ENCODE peak calls at places on chromosomes 2 and 18, in six cellular contexts. K is hepatocyte; I is fibroblast of lung; E is heart right ventricle; P is esophagus squamous epithelium; C is CD8-positive, alpha-beta T cell. L is an unnamed sample.
A peak's percentile ranks its signal among the peaks of the same experiment; 100 is the strongest.

GRCh38 chr2:230868947-230869690 is 4.4 kb downstream of the ITM2C start:
- DNase-seq in I (no peak), K (no peak), P (no peak), E (no peak), C (no peak), L (peak; percentile 5)

GRCh38 chr2:18961991-18962421 is 372.6 kb upstream of the NT5C1B start:
- DNase-seq in K (no peak), I (no peak), P (no peak), C (no peak), E (no peak), L (no peak)

GRCh38 chr18:5543036-5543671 is 643 bp downstream of the EPB41L3 start:
- DNase-seq in E (no peak), P (no peak), C (no peak), K (peak; percentile 52), I (peak; percentile 17), L (no peak)

GRCh38 chr2:233250985-233251305 is 528 bp upstream of the ATG16L1 start:
- DNase-seq in E (no peak), P (no peak), I (no peak), C (no peak), K (no peak), L (no peak)

GRCh38 chr2:75707901-75708300 is 2.8 kb downstream of the GCFC2 start:
- DNase-seq in I (peak; percentile 45), K (no peak), P (no peak), C (no peak), E (no peak), L (no peak)

GRCh38 chr2:130393318-130393910 is 37.6 kb downstream of the PTPN18 start:
- DNase-seq in P (no peak), C (no peak), K (peak; percentile 38), I (peak; percentile 43), E (no peak), L (no peak)

GRCh38 chr2:239937866-239938640 is 87.1 kb downstream of the NDUFA10 start:
- DNase-seq in C (no peak), K (no peak), I (no peak), E (no peak), P (no peak), L (peak; percentile 30)

GRCh38 chr2:36330456-36331395 is 24.9 kb upstream of the CRIM1 start:
- DNase-seq in E (no peak), K (no peak), C (no peak), P (no peak), I (no peak), L (no peak)

GRCh38 chr2:144648837-144649485 is 129.0 kb upstream of the ZEB2 start:
- DNase-seq in I (no peak), K (no peak), C (no peak), E (no peak), P (no peak), L (no peak)

GRCh38 chr2:1769703-1770422 is 25.5 kb upstream of the PXDN start:
- DNase-seq in P (no peak), C (peak; percentile 46), K (peak; percentile 92), I (peak; percentile 42), E (peak; percentile 46), L (peak; percentile 79)

GRCh38 chr18:27964811-27965210 is 212.1 kb downstream of the CDH2 start:
- DNase-seq in C (no peak), P (no peak), E (no peak), I (peak; percentile 64), K (no peak), L (no peak)

GRCh38 chr2:124081154-124081771 is 56.2 kb downstream of the CNTNAP5 start:
- DNase-seq in C (no peak), E (no peak), K (peak; percentile 22), I (peak; percentile 0), P (no peak), L (no peak)

GRCh38 chr2:213451542-213452256 is 167.4 kb downstream of the SPAG16 start:
- DNase-seq in K (peak; percentile 71), C (no peak), E (no peak), P (no peak), I (no peak), L (no peak)

GRCh38 chr18:46458472-46458871 is 198.5 kb downstream of the LOXHD1 start:
- DNase-seq in K (no peak), P (no peak), E (no peak), C (no peak), I (no peak), L (no peak)

GRCh38 chr2:232524771-232525170 is 1.2 kb upstream of the CHRND start:
- DNase-seq in P (no peak), K (no peak), C (no peak), E (no peak), I (no peak), L (no peak)

GRCh38 chr2:56582570-56582969 is 398.8 kb downstream of the CCDC85A start:
- DNase-seq in E (no peak), P (no peak), K (no peak), I (peak; percentile 33), C (no peak), L (no peak)
- H3K9me3 ChIP-seq in E (no peaks in the 10 kb centered on the region), P (no peaks in the 10 kb centered on the region), K (no peaks in the 10 kb centered on the region), I (no peaks in the 10 kb centered on the region), C (no peaks in the 10 kb centered on the region), L (no peaks in the 10 kb centered on the region)

DNA sequence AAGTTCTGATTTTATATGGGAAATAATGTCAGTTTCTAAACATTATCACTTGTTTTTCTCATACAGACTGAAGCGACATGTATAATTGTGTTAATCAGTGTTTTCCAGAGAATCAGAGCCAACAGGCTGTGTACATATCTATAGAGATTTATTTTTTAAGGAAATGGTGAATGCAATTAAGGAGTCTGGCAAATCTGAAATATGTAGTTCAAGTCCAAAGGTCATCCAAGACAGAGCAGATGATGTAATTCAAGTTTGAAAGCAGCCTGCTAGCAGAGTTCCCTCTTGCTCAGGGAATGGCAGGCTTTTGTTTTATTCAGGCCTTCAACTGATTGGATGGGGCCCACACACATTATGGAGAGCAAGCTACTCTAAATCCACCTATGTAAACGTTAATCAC is 282.6 kb downstream of the CBLN2 start:
- DNase-seq in P (no peak), I (no peak), C (no peak), K (peak; percentile 7), E (no peak), L (no peak)
- H3K9me3 ChIP-seq in P (no peaks in the 10 kb centered on the region), I (no peaks in the 10 kb centered on the region), C (no peaks in the 10 kb centered on the region), K (no peaks in the 10 kb centered on the region), E (no peaks in the 10 kb centered on the region), L (no peaks in the 10 kb centered on the region)

GRCh38 chr18:35245719-35246317 is 5.0 kb downstream of the ZNF397 start:
- DNase-seq in P (no peak), K (no peak), E (no peak), I (no peak), C (no peak), L (no peak)

GRCh38 chr18:35244671-35245070 is 3.8 kb downstream of the ZNF397 start:
- DNase-seq in C (no peak), K (no peak), I (no peak), E (no peak), P (no peak), L (no peak)

GRCh38 chr18:35246831-35247230 is 6.0 kb downstream of the ZNF397 start:
- DNase-seq in C (no peak), E (no peak), K (no peak), P (no peak), I (no peak), L (no peak)

GRCh38 chr18:35247412-35248249 is 6.8 kb downstream of the ZNF397 start:
- DNase-seq in C (no peak), E (no peak), K (no peak), P (no peak), I (no peak), L (no peak)

DNA sequence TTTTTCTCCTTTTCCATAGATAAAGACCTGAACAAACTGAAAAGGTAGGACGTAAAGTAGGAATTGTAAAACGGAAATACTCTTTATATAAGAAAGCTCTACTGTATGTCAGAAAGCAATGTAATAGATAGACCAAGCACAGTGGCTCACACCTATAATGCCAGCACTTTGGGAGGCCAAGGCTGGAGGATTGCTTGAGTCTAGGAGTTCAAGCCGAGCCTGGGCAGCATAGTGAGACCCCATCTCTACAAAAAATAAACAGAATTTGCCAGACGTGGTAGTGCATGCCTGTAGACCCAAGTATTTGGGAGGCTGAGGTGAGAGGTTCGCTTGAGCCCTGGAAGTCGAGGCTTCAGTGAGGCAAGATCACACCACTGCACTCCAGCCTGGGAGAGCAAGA is 7.6 kb downstream of the ZNF397 start:
- DNase-seq in P (no peak), C (no peak), E (no peak), K (no peak), I (no peak), L (no peak)
- H3K9me3 ChIP-seq in P (peaks cover 3% of the 10 kb centered on the region), C (peaks cover 7% of the 10 kb centered on the region), E (no peaks in the 10 kb centered on the region), K (peaks cover 2% of the 10 kb centered on the region), I (peaks cover 3% of the 10 kb centered on the region), L (no peaks in the 10 kb centered on the region)

GRCh38 chr2:205751621-205752031 is 69.3 kb downstream of the NRP2 start:
- DNase-seq in K (no peak), I (peak; percentile 69), P (no peak), C (no peak), E (no peak), L (no peak)
- H3K9me3 ChIP-seq in K (no peaks in the 10 kb centered on the region), I (no peaks in the 10 kb centered on the region), P (no peaks in the 10 kb centered on the region), C (no peaks in the 10 kb centered on the region), E (no peaks in the 10 kb centered on the region), L (no peaks in the 10 kb centered on the region)

DNA sequence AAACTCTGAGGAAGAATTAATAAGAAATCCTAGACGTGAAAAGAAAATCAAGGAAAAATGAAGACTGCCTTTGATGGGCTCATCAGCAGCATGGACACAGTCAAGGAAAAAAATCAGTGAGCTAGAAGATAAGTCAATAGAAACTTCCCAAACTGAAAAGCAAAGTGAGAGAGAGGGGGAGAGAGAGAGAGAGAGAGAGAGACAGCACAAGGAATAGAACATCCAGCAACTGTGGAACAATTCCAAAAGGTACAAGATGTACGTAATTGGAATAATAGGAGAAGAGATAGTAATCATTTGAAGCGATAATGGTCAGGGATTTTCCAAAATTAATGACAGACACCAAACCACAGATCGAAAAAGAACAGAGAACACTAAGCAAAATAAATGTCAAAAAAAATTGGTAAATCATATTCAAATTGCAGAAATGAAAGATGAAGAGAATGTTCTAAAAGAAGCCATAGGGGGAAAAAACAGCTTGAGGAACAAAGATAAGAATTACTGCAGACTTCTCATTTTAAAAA is 54.5 kb downstream of the TBC1D8 start:
- DNase-seq in I (no peak), P (no peak), E (no peak), C (no peak), K (no peak), L (no peak)
- H3K9me3 ChIP-seq in I (no peaks in the 10 kb centered on the region), P (no peaks in the 10 kb centered on the region), E (no peaks in the 10 kb centered on the region), C (no peaks in the 10 kb centered on the region), K (peaks cover 10% of the 10 kb centered on the region), L (no peaks in the 10 kb centered on the region)

GRCh38 chr2:108643450-108643849 is 75.8 kb upstream of the RANBP2 start:
- DNase-seq in P (no peak), C (no peak), K (no peak), E (no peak), I (no peak), L (no peak)
- H3K9me3 ChIP-seq in P (no peaks in the 10 kb centered on the region), C (no peaks in the 10 kb centered on the region), K (peaks cover 4% of the 10 kb centered on the region), E (no peaks in the 10 kb centered on the region), I (no peaks in the 10 kb centered on the region), L (no peaks in the 10 kb centered on the region)

GRCh38 chr2:2890901-2891300 is 486.7 kb downstream of the EIPR1 start:
- DNase-seq in C (no peak), P (no peak), K (no peak), I (no peak), E (no peak), L (no peak)

GRCh38 chr2:2889646-2890045 is 488.0 kb downstream of the EIPR1 start:
- DNase-seq in C (no peak), P (no peak), I (no peak), E (no peak), K (no peak), L (no peak)

GRCh38 chr2:2892892-2893291 is 484.7 kb downstream of the EIPR1 start:
- DNase-seq in P (no peak), I (no peak), E (no peak), C (no peak), K (no peak), L (no peak)

GRCh38 chr2:2890246-2890645 is 487.4 kb downstream of the EIPR1 start:
- DNase-seq in I (no peak), P (no peak), C (no peak), E (no peak), K (no peak), L (no peak)

GRCh38 chr2:2892378-2892777 is 485.2 kb downstream of the EIPR1 start:
- DNase-seq in E (no peak), K (no peak), I (no peak), C (no peak), P (no peak), L (no peak)
- H3K9me3 ChIP-seq in E (no peaks in the 10 kb centered on the region), K (no peaks in the 10 kb centered on the region), I (no peaks in the 10 kb centered on the region), C (no peaks in the 10 kb centered on the region), P (no peaks in the 10 kb centered on the region), L (peaks cover 2% of the 10 kb centered on the region)

L was measured in aorta.